ENCODE peak calls at places on chromosome 2, in ten cellular contexts. T is heart left ventricle, G is WERI-Rb-1, K is cardiac muscle cell, H is upper lobe of right lung, B is body of pancreas, U is A549, Y is tibial nerve, Z is fibroblast of mammary gland, L is PC-9. M is an unnamed sample.

GRCh38 chr2:105802587-105802986 is 57.9 kb downstream of the NCK2 start:
- DNase-seq in T (no peak), G (no peak), K (no peak), H (no peak), B (no peak), U (no peak), Y (no peak), Z (no peak), L (no peak), M (no peak)

GRCh38 chr2:224401641-224402342 is at the start of gene FAM124B:
- DNase-seq in T (peak), G (no peak), K (peak), H (peak), B (peak), U (no peak), Y (peak), Z (peak), L (no peak), M (peak)

GRCh38 chr2:122736279-122736678 is 980.8 kb downstream of the TSN start:
- DNase-seq in T (no peak), G (no peak), K (peak), H (no peak), B (no peak), U (no peak), Y (no peak), Z (no peak), L (no peak), M (no peak)

GRCh38 chr2:143477724-143478443 is 348.7 kb downstream of the ARHGAP15 start:
- DNase-seq in T (no peak), G (no peak), K (no peak), H (no peak), B (no peak), U (no peak), Y (no peak), Z (no peak), L (no peak), M (no peak)

GRCh38 chr2:24919977-24920812 is at the start of gene ADCY3:
- DNase-seq in T (peak), G (peak), K (peak), H (peak), B (peak), U (peak), Y (peak), Z (no peak), L (no peak), M (peak)

GRCh38 chr2:206716607-206717006 is 1.6 kb downstream of the DYTN start:
- DNase-seq in T (no peak), G (no peak), K (no peak), H (no peak), B (no peak), U (no peak), Y (no peak), Z (no peak), L (no peak), M (no peak)

GRCh38 chr2:127032601-127033000 is 74.4 kb downstream of the BIN1 start:
- DNase-seq in T (no peak), G (no peak), K (no peak), H (no peak), B (no peak), U (no peak), Y (no peak), Z (peak), L (no peak), M (no peak)

GRCh38 chr2:205267323-205267722 is 415.0 kb upstream of the NRP2 start:
- DNase-seq in T (no peak), G (no peak), K (no peak), H (no peak), B (no peak), U (no peak), Y (no peak), Z (no peak), L (no peak), M (no peak)

GRCh38 chr2:25041307-25041927 is 459 bp upstream of the EFR3B start:
- DNase-seq in T (peak), G (peak), K (peak), H (peak), B (peak), U (peak), Y (peak), Z (peak), L (peak), M (peak)

GRCh38 chr2:100984892-100985307 is 17.2 kb upstream of the RPL31 start:
- DNase-seq in T (peak), G (peak), K (peak), H (peak), B (peak), U (peak), Y (peak), Z (peak), L (peak), M (peak)

GRCh38 chr2:127097841-127098651 is 8.9 kb downstream of the BIN1 start:
- DNase-seq in T (peak), G (peak), K (no peak), H (peak), B (no peak), U (no peak), Y (no peak), Z (no peak), L (no peak), M (no peak)

GRCh38 chr2:217837530-217837929 is 165.3 kb downstream of the TNS1 start:
- DNase-seq in T (peak), G (no peak), K (no peak), H (no peak), B (no peak), U (no peak), Y (no peak), Z (no peak), L (no peak), M (no peak)
- TF ChIP-seq CTCF in T (no peak), G (no peak), K (no peak), H (no peak), B (no peak), U (no peak), Y (no peak), Z (no peak), L (no peak), M (no peak)

GRCh38 chr2:198498048-198498447 is 693.7 kb downstream of the PLCL1 start:
- DNase-seq in T (no peak), G (no peak), K (no peak), H (no peak), B (no peak), U (no peak), Y (no peak), Z (no peak), L (no peak), M (no peak)
- H3K4me3 ChIP-seq in T (no peak), G (no peak), K (no peak), H (no peak), B (no peak), U (no peak), Y (no peak), Z (no peak), L (no peak), M (no peak)

DNA sequence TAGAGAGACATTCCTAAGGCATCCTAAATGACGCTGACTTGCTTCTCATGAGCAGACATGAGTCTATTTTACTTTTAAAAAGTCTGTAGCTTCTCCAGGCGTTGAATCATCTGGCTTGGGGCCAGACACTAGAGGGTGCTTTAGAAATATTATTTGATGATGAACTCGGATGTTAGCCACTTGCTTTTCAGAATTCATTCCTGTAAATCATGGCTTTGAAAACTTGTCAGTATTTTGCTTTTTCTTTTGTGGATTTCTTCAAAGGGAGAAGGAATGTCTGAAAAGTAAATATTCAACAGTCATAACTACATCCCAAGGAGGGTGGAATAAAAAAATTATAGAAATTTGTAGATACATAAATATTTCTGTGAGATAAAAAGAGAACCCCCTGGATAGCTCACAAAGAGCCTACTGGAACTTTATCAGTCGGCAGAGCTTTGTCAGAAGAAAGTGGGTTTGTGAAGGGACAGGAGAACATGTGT is 370.8 kb downstream of the OSR1 start:
- DNase-seq in T (peak), G (no peak), K (peak), H (no peak), B (peak), U (peak), Y (peak), Z (peak), L (peak), M (peak)
- TF ChIP-seq CTCF in T (no peak), G (no peak), K (peak), H (peak), B (no peak), U (peak), Y (no peak), Z (peak), L (no peak), M (peak)

GRCh38 chr2:171531836-171532450 is 9.7 kb downstream of the CYBRD1 start:
- DNase-seq in T (no peak), G (no peak), K (no peak), H (no peak), B (no peak), U (no peak), Y (no peak), Z (no peak), L (no peak), M (peak)
- H3K4me3 ChIP-seq in T (no peak), G (no peak), K (no peak), H (no peak), B (no peak), U (no peak), Y (no peak), Z (no peak), L (no peak), M (peak)

DNA sequence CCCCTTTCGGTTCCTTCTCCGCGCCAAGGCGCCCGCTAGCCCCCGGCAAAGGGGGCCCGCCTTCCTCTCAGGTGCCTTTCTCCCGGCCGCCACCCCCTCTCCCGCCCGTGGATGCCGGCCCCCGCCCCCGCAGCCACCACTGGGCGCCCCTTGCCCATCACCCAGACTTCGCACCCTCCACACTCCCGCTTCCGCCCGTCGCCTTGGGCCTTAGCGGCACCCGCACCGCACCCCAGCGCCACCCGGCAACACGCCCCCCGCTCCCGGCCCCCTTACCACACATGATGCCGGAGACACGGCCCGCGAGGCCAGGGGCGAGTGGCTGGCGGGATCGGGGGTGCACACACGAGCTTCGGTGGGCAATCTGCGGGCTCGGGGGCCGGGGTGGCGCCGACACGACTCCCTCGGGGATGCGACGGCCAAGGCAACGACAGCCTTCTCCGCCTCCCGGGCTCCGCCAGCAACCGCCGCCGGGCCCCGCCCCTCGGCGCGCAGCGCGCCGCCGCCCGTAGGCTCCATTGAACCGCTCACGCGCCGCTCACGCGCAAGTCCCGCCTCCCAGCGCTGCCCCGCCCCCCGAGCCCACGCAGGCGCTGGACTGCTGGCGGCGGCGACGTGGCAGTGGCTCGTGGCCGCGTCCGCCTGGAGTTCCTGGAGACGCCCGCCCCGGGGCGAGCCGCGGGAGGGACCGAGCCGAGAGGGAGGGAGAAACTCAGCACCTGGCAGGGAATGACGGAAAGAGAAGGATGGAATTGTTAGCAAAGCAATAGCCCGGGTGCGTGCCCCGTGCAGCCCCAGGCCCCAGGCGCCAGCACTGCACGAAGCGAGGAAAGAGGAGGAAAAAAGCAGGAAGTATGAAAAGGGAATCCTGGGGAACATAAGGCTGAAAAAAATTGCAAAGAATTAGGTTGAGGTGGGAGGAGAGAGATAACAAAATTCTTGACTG is at the start of gene GFPT1:
- DNase-seq in T (peak), G (peak), K (peak), H (peak), B (peak), U (peak), Y (peak), Z (peak), L (peak), M (peak)
- TF ChIP-seq CTCF in T (no peak), G (no peak), K (no peak), H (no peak), B (no peak), U (no peak), Y (peak), Z (no peak), L (no peak), M (no peak)

GRCh38 chr2:73217160-73217559 is 3.1 kb downstream of the SMYD5 start:
- DNase-seq in T (no peak), G (no peak), K (no peak), H (peak), B (no peak), U (no peak), Y (no peak), Z (no peak), L (no peak), M (no peak)

GRCh38 chr2:73212448-73213176 is 1.4 kb upstream of the SMYD5 start:
- DNase-seq in T (peak), G (peak), K (peak), H (peak), B (peak), U (peak), Y (peak), Z (peak), L (peak), M (peak)

GRCh38 chr2:73214120-73215035 is at the start of gene SMYD5:
- DNase-seq in T (peak), G (peak), K (peak), H (peak), B (peak), U (peak), Y (peak), Z (peak), L (peak), M (peak)

GRCh38 chr2:73217826-73218225 is 3.8 kb downstream of the SMYD5 start:
- DNase-seq in T (no peak), G (no peak), K (no peak), H (no peak), B (no peak), U (no peak), Y (no peak), Z (no peak), L (no peak), M (no peak)

GRCh38 chr2:73215254-73215653 is 1.2 kb downstream of the SMYD5 start:
- DNase-seq in T (no peak), G (no peak), K (no peak), H (no peak), B (no peak), U (no peak), Y (no peak), Z (no peak), L (no peak), M (no peak)
- H3K4me3 ChIP-seq in T (peak), G (peak), K (no peak), H (peak), B (no peak), U (peak), Y (no peak), Z (peak), L (peak), M (peak)

DNA sequence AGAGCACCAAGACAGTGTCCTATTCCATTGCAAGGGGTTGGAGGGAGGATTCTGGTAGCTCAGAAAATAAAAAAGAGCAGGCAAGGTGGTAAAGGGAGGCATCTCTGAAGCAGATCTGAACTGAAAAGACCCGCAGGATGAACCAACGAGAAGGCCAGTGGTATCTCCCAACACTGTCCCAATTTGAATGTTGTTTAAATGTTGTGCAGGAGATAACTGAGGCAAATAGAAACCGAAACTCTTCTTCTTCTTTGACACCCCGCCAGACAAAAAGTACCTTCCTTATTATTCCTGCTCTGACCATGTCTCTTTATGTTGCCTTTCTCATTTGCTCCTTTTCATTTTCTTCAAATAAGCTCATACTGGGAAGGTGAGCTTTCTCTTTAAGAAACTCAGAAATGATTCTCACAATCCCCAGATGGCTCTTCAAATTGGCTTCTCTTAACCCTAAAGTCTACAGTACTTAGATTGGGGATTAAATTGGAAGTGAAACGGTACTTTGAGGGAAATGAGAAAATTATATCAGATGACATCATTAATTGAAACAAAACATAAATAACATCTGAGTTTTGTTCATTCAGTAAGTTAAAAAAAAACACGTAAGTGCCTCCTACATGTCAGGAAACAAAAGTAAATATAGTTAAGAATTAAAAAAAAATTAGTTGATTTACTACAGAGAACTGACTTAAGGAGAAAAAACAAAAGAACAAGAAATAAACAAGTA is 143.6 kb downstream of the WDPCP start:
- DNase-seq in T (no peak), G (no peak), K (no peak), H (no peak), B (no peak), U (no peak), Y (no peak), Z (no peak), L (no peak), M (no peak)
- TF ChIP-seq CTCF in T (no peak), G (no peak), K (no peak), H (no peak), B (no peak), U (no peak), Y (no peak), Z (no peak), L (no peak), M (no peak)

DNA sequence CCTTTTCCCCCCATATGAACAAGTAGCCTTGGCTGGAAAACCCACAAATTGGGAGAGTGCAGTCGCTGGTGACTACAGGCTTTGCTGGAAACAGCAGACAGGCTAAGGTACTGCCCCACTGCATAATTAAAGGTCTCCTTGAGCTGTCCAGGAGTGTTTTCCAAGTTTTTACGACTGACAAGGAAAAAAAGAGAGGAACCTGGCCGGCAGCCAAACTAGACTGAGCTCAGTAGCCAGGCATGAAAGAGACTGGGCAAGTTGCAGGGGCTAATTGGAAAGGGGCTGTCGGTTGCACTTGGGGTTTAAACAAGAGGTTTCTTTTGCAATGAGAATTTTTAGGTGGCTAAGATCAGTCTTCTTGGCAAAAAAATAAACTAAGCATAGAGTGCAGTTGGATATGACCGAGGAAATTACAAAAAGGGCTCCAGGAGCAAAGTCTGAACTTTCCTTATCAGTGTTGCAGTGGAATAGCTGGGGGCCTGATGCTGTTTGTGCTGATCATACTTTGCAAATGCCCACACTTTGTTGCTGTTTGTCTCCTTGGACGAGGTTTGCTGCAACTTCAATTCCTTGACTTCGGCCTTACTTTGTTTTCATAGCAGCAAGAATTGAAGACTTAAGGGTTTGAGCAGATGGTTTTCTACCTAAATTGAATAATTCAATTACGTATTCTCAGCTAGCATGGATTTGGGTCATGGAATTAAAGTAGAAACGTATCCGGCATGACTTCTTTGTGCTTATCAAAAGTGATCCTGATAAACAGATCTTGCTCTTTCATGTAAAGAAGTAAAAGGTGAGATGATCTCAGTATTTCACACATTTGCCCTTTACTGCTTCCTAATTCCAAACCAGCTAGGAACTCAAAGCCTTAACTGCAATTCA is 2.2 kb downstream of the GULP1 start:
- DNase-seq in T (peak), G (peak), K (peak), H (peak), B (peak), U (peak), Y (peak), Z (peak), L (peak), M (peak)
- H3K4me3 ChIP-seq in T (peak), G (peak), K (peak), H (peak), B (peak), U (peak), Y (peak), Z (peak), L (peak), M (peak)

GRCh38 chr2:146734042-146734715 is 1110.7 kb upstream of the ACVR2A start:
- DNase-seq in T (no peak), G (no peak), K (peak), H (no peak), B (no peak), U (peak), Y (no peak), Z (peak), L (no peak), M (peak)
- TF ChIP-seq CTCF in T (peak), G (peak), K (peak), H (peak), B (peak), U (peak), Y (peak), Z (peak), L (peak), M (peak)

GRCh38 chr2:181397331-181397730 is 59.9 kb upstream of the ITGA4 start:
- DNase-seq in T (no peak), G (no peak), K (no peak), H (no peak), B (no peak), U (no peak), Y (no peak), Z (no peak), L (no peak), M (no peak)

GRCh38 chr2:181396575-181397062 is 60.6 kb upstream of the ITGA4 start:
- DNase-seq in T (no peak), G (no peak), K (no peak), H (no peak), B (no peak), U (no peak), Y (no peak), Z (peak), L (no peak), M (no peak)

GRCh38 chr2:181394741-181395437 is 62.3 kb upstream of the ITGA4 start:
- DNase-seq in T (no peak), G (no peak), K (no peak), H (no peak), B (no peak), U (no peak), Y (no peak), Z (no peak), L (no peak), M (no peak)

GRCh38 chr2:181395871-181396574 is 61.2 kb upstream of the ITGA4 start:
- DNase-seq in T (no peak), G (no peak), K (no peak), H (no peak), B (no peak), U (no peak), Y (no peak), Z (no peak), L (no peak), M (no peak)

GRCh38 chr2:181393472-181393871 is 63.7 kb upstream of the ITGA4 start:
- DNase-seq in T (no peak), G (no peak), K (peak), H (no peak), B (no peak), U (peak), Y (no peak), Z (peak), L (peak), M (peak)
- H3K4me3 ChIP-seq in T (no peak), G (no peak), K (no peak), H (peak), B (no peak), U (no peak), Y (no peak), Z (peak), L (peak), M (no peak)

M was measured in fibroblast of the aortic adventitia.